ENCODE peak calls at places on chromosomes 16 and 17, in ten cellular contexts. B is breast epithelium, Q is Panc1, A is upper lobe of left lung, D is GM23338, E is endothelial cell of umbilical vein, W is stomach, K is sigmoid colon, J is transverse colon, V is vagina. R is an unnamed sample.

GRCh38 chr17:4941027-4941610 is 1.1 kb downstream of the RNF167 start:
- DNase-seq in B (no peak), Q (no peak), A (no peak), D (no peak), E (no peak), W (no peak), K (no peak), J (no peak), V (no peak), R (no peak)

GRCh38 chr16:50553731-50554360 is 5.7 kb downstream of the NKD1 start:
- DNase-seq in B (no peak), Q (no peak), A (no peak), D (no peak), E (no peak), W (no peak), K (no peak), J (no peak), V (no peak), R (no peak)

GRCh38 chr17:67469208-67469980 is 92.3 kb downstream of the PITPNC1 start:
- DNase-seq in B (no peak), Q (no peak), A (no peak), D (peak; percentile 37), E (no peak), W (no peak), K (no peak), J (no peak), V (no peak), R (no peak)

GRCh38 chr16:12617401-12617819 is 186.3 kb downstream of the CPPED1 start:
- DNase-seq in B (no peak), Q (no peak), A (no peak), D (no peak), E (no peak), W (no peak), K (no peak), J (no peak), V (no peak), R (peak; percentile 34)

GRCh38 chr16:53922805-53923645 is 219.1 kb downstream of the FTO start:
- DNase-seq in B (no peak), Q (no peak), A (no peak), D (no peak), E (peak; percentile 14), W (no peak), K (no peak), J (no peak), V (no peak), R (no peak)

GRCh38 chr16:69106491-69107291 is 1.2 kb downstream of the HAS3 start:
- DNase-seq in B (no peak), Q (no peak), A (no peak), D (peak; percentile 80), E (peak; percentile 10), W (no peak), K (no peak), J (peak; percentile 18), V (no peak), R (no peak)

GRCh38 chr17:71019699-71020098 is 850.4 kb downstream of the KCNJ2 start:
- DNase-seq in B (no peak), Q (no peak), A (no peak), D (peak; percentile 11), E (no peak), W (no peak), K (no peak), J (no peak), V (no peak), R (no peak)

GRCh38 chr17:2192367-2193028 is 111.1 kb downstream of the SMG6 start:
- DNase-seq in B (no peak), Q (no peak), A (peak; percentile 28), D (no peak), E (peak; percentile 98), W (no peak), K (no peak), J (peak; percentile 19), V (no peak), R (no peak)

GRCh38 chr17:64256913-64257807 is 5.9 kb downstream of the TEX2 start:
- DNase-seq in B (no peak), Q (no peak), A (no peak), D (no peak), E (no peak), W (no peak), K (no peak), J (no peak), V (no peak), R (no peak)

GRCh38 chr17:61002316-61002736 is 324.7 kb downstream of the BCAS3 start:
- DNase-seq in B (no peak), Q (no peak), A (no peak), D (peak; percentile 56), E (peak; percentile 46), W (no peak), K (no peak), J (no peak), V (no peak), R (no peak)

GRCh38 chr17:31492206-31492605 is 100.7 kb downstream of the RAB11FIP4 start:
- DNase-seq in B (no peak), Q (no peak), A (no peak), D (no peak), E (no peak), W (no peak), K (no peak), J (no peak), V (no peak), R (no peak)

GRCh38 chr17:31492880-31493655 is 101.6 kb downstream of the RAB11FIP4 start:
- DNase-seq in B (no peak), Q (no peak), A (peak; percentile 84), D (no peak), E (no peak), W (peak; percentile 43), K (no peak), J (peak; percentile 56), V (no peak), R (no peak)

GRCh38 chr17:31494259-31495048 is 103.0 kb downstream of the RAB11FIP4 start:
- DNase-seq in B (no peak), Q (no peak), A (peak; percentile 67), D (no peak), E (no peak), W (peak; percentile 44), K (no peak), J (peak; percentile 61), V (no peak), R (no peak)

GRCh38 chr17:31495049-31495885 is 103.8 kb downstream of the RAB11FIP4 start:
- DNase-seq in B (peak; percentile 50), Q (no peak), A (peak; percentile 40), D (no peak), E (no peak), W (peak; percentile 82), K (no peak), J (peak; percentile 69), V (no peak), R (no peak)

GRCh38 chr17:31493656-31494155 is 102.2 kb downstream of the RAB11FIP4 start:
- DNase-seq in B (no peak), Q (no peak), A (no peak), D (no peak), E (no peak), W (no peak), K (no peak), J (peak; percentile 37), V (no peak), R (no peak)
- H3K4me3 ChIP-seq in B (no peak overlapping the region), Q (no peak overlapping the region), A (no peak overlapping the region), D (no peak overlapping the region), E (no peak overlapping the region), W (no peak overlapping the region), K (no peak overlapping the region), J (no peak overlapping the region), V (no peak overlapping the region), R (no peak overlapping the region)

DNA sequence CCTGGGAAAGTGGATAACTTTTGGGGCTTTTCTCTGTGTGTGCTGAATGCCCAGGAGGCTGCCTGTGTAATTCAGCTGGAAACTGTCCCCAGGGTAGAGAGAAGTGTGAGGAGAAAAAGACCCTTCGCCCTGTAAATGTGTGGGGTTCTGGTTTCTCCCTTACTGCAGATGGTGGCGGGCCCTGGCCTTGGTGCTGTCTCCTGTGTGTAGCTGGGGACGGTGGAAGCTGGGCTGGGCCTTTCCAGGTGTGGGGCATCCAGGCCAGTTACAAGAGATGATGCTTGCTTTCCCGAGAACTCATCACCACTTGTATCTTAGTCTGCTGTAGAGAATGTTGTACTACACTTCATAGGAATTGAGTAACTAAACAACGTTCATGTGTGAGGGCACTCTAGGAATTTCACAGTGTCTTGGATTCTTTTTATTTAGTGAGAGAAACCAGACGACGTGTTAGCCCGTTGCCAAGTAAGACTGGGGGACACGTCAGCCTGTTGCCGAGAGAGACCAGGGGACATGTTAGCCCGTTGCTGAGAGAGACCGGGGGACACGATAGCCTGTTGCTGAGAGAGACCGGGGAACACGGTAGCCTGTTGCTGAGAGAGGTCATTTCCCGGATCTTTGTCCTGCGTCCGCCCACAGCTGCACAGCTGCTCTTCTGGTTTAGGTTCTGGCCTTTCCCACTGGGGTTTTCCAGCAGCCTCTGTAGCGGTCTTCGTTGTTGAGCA is 43.1 kb downstream of the TBCD start:
- DNase-seq in B (no peak), Q (no peak), A (no peak), D (no peak), E (no peak), W (no peak), K (peak; percentile 79), J (no peak), V (no peak), R (no peak)
- TF ChIP-seq POLR2AphosphoS5 in B (no peak), Q (no peak), A (no peak), D (no peak), E (no peak), W (no peak), K (peak; percentile 54), J (no peak), V (no peak), R (no peak)

GRCh38 chr17:81471804-81472456 is 40.7 kb downstream of the ACTG1 start:
- DNase-seq in B (peak; percentile 78), Q (no peak), A (no peak), D (peak; percentile 72), E (peak; percentile 32), W (no peak), K (peak; percentile 97), J (peak; percentile 62), V (peak; percentile 94), R (no peak)
- H3K4me3 ChIP-seq in B (peak overlapping the region; percentile 54), Q (no peak overlapping the region), A (no peak overlapping the region), D (no peak overlapping the region), E (no peak overlapping the region), W (no peak overlapping the region), K (peak overlapping the region; percentile 40), J (no peak overlapping the region), V (peak overlapping the region; percentile 34), R (no peak overlapping the region)

GRCh38 chr17:34578016-34578415 is 1.4 kb upstream of the TMEM132E start:
- DNase-seq in B (no peak), Q (no peak), A (no peak), D (peak; percentile 57), E (no peak), W (no peak), K (no peak), J (no peak), V (no peak), R (no peak)

GRCh38 chr17:34579979-34580684 is 750 bp downstream of the TMEM132E start:
- DNase-seq in B (no peak), Q (no peak), A (no peak), D (peak; percentile 72), E (peak; percentile 12), W (no peak), K (no peak), J (no peak), V (no peak), R (no peak)

GRCh38 chr17:34578656-34579016 is 746 bp upstream of the TMEM132E start:
- DNase-seq in B (no peak), Q (no peak), A (no peak), D (peak; percentile 44), E (no peak), W (no peak), K (no peak), J (no peak), V (no peak), R (no peak)

GRCh38 chr17:34580685-34581445 is 1.5 kb downstream of the TMEM132E start:
- DNase-seq in B (no peak), Q (no peak), A (no peak), D (peak; percentile 56), E (no peak), W (no peak), K (no peak), J (no peak), V (no peak), R (no peak)

GRCh38 chr17:34579017-34579946 is at the start of gene TMEM132E:
- DNase-seq in B (peak; percentile 26), Q (no peak), A (peak; percentile 28), D (peak; percentile 82), E (peak; percentile 33), W (peak; percentile 37), K (peak; percentile 71), J (peak; percentile 13), V (no peak), R (no peak)
- TF ChIP-seq POLR2AphosphoS5 in B (no peak), Q (no peak), A (no peak), D (no peak), E (no peak), W (no peak), K (peak; percentile 12), J (no peak), V (no peak), R (no peak)